ENCODE peak calls at places on chromosomes 2 and 18, in five cellular contexts. One of them, this sample, is unnamed.

GRCh38 chr2:220451438-220451837 is 824.0 kb downstream of the SLC4A3 start:
- DNase-seq in adrenal gland: no peak
- DNase-seq in mesothelial cell of epicardium: no peak
- DNase-seq in epithelial cell of esophagus: no peak
- DNase-seq in cardiac fibroblast: no peak
- DNase-seq in this sample: no peak

GRCh38 chr2:75709297-75709696 is 1.4 kb downstream of the GCFC2 start:
- DNase-seq in epithelial cell of esophagus: no peak
- DNase-seq in adrenal gland: no peak
- DNase-seq in cardiac fibroblast: no peak
- DNase-seq in mesothelial cell of epicardium: no peak
- DNase-seq in this sample: no peak

GRCh38 chr2:197862556-197862955 is 58.2 kb downstream of the PLCL1 start:
- DNase-seq in cardiac fibroblast: no peak
- DNase-seq in mesothelial cell of epicardium: no peak
- DNase-seq in adrenal gland: no peak
- DNase-seq in epithelial cell of esophagus: no peak
- DNase-seq in this sample: no peak

GRCh38 chr2:74448771-74449170 is 6.1 kb upstream of the INO80B start:
- DNase-seq in mesothelial cell of epicardium: no peak
- DNase-seq in epithelial cell of esophagus: no peak
- DNase-seq in cardiac fibroblast: no peak
- DNase-seq in adrenal gland: no peak
- DNase-seq in this sample: no peak

GRCh38 chr2:168119519-168120141 is 127.8 kb downstream of the STK39 start:
- DNase-seq in adrenal gland: peak
- DNase-seq in cardiac fibroblast: peak
- DNase-seq in epithelial cell of esophagus: peak
- DNase-seq in mesothelial cell of epicardium: no peak
- DNase-seq in this sample: no peak

GRCh38 chr2:101991731-101992145 is at the start of gene IL1R2:
- DNase-seq in epithelial cell of esophagus: peak
- DNase-seq in adrenal gland: peak
- DNase-seq in mesothelial cell of epicardium: no peak
- DNase-seq in cardiac fibroblast: no peak
- DNase-seq in this sample: no peak

GRCh38 chr2:136363470-136363869 is 245.5 kb upstream of the CXCR4 start:
- DNase-seq in adrenal gland: no peak
- DNase-seq in epithelial cell of esophagus: no peak
- DNase-seq in mesothelial cell of epicardium: no peak
- DNase-seq in cardiac fibroblast: no peak
- DNase-seq in this sample: no peak

GRCh38 chr2:39068757-39069515 is 51.9 kb downstream of the SOS1 start:
- DNase-seq in cardiac fibroblast: peak
- DNase-seq in mesothelial cell of epicardium: no peak
- DNase-seq in epithelial cell of esophagus: peak
- DNase-seq in adrenal gland: no peak
- DNase-seq in this sample: no peak

GRCh38 chr2:44246436-44246835 is 28.8 kb upstream of the SLC3A1 start:
- DNase-seq in cardiac fibroblast: peak
- DNase-seq in epithelial cell of esophagus: no peak
- DNase-seq in adrenal gland: no peak
- DNase-seq in mesothelial cell of epicardium: no peak
- DNase-seq in this sample: no peak

GRCh38 chr2:44826601-44827000 is 114.9 kb upstream of the SIX3 start:
- DNase-seq in epithelial cell of esophagus: no peak
- DNase-seq in mesothelial cell of epicardium: no peak
- DNase-seq in adrenal gland: no peak
- DNase-seq in cardiac fibroblast: no peak
- DNase-seq in this sample: no peak

GRCh38 chr2:20012032-20012281 is 511 bp downstream of the MATN3 start:
- DNase-seq in cardiac fibroblast: no peak
- DNase-seq in mesothelial cell of epicardium: no peak
- DNase-seq in adrenal gland: no peak
- DNase-seq in epithelial cell of esophagus: no peak
- DNase-seq in this sample: no peak

GRCh38 chr18:68449292-68449691 is 265.6 kb downstream of the TMX3 start:
- DNase-seq in mesothelial cell of epicardium: no peak
- DNase-seq in cardiac fibroblast: peak
- DNase-seq in adrenal gland: no peak
- DNase-seq in epithelial cell of esophagus: peak
- DNase-seq in this sample: no peak

GRCh38 chr2:167188596-167188967 is 300.3 kb downstream of the XIRP2 start:
- DNase-seq in adrenal gland: no peak
- DNase-seq in cardiac fibroblast: no peak
- DNase-seq in epithelial cell of esophagus: no peak
- DNase-seq in mesothelial cell of epicardium: no peak
- DNase-seq in this sample: no peak

GRCh38 chr2:74041182-74041581 is 56.5 kb downstream of the TET3 start:
- DNase-seq in cardiac fibroblast: no peak
- DNase-seq in epithelial cell of esophagus: no peak
- DNase-seq in mesothelial cell of epicardium: no peak
- DNase-seq in adrenal gland: no peak
- DNase-seq in this sample: no peak

GRCh38 chr18:48827321-48828200 is 123.2 kb downstream of the SMAD7 start:
- DNase-seq in cardiac fibroblast: peak
- DNase-seq in adrenal gland: no peak
- DNase-seq in epithelial cell of esophagus: no peak
- DNase-seq in mesothelial cell of epicardium: peak
- DNase-seq in this sample: peak

GRCh38 chr2:200968735-200969134 is 5.3 kb upstream of the ORC2 start:
- DNase-seq in adrenal gland: no peak
- DNase-seq in epithelial cell of esophagus: no peak
- DNase-seq in cardiac fibroblast: no peak
- DNase-seq in mesothelial cell of epicardium: no peak
- DNase-seq in this sample: no peak

GRCh38 chr18:53567935-53568574 is 656.4 kb downstream of the MBD2 start:
- DNase-seq in mesothelial cell of epicardium: no peak
- DNase-seq in epithelial cell of esophagus: peak
- DNase-seq in cardiac fibroblast: peak
- DNase-seq in adrenal gland: no peak
- DNase-seq in this sample: no peak

GRCh38 chr2:120863661-120864320 is 128.1 kb downstream of the GLI2 start:
- DNase-seq in mesothelial cell of epicardium: no peak
- DNase-seq in cardiac fibroblast: peak
- DNase-seq in epithelial cell of esophagus: peak
- DNase-seq in adrenal gland: peak
- DNase-seq in this sample: no peak

GRCh38 chr2:173205375-173205774 is 129.7 kb downstream of the MAP3K20 start:
- DNase-seq in mesothelial cell of epicardium: no peak
- DNase-seq in epithelial cell of esophagus: no peak
- DNase-seq in adrenal gland: peak
- DNase-seq in cardiac fibroblast: peak
- DNase-seq in this sample: no peak

GRCh38 chr2:85181093-85181685 is 48.0 kb downstream of the TCF7L1 start:
- DNase-seq in mesothelial cell of epicardium: no peak
- DNase-seq in adrenal gland: no peak
- DNase-seq in epithelial cell of esophagus: no peak
- DNase-seq in cardiac fibroblast: no peak
- DNase-seq in this sample: no peak
- TF ChIP-seq CTCF in mesothelial cell of epicardium: no peak
- TF ChIP-seq CTCF in adrenal gland: no peak
- TF ChIP-seq CTCF in epithelial cell of esophagus: no peak
- TF ChIP-seq CTCF in cardiac fibroblast: peak
- TF ChIP-seq CTCF in this sample: no peak

GRCh38 chr2:196808281-196808680 is 874 bp downstream of the C2orf66 start:
- DNase-seq in adrenal gland: no peak
- DNase-seq in mesothelial cell of epicardium: no peak
- DNase-seq in epithelial cell of esophagus: no peak
- DNase-seq in cardiac fibroblast: peak
- DNase-seq in this sample: no peak
- TF ChIP-seq CTCF in adrenal gland: no peak
- TF ChIP-seq CTCF in mesothelial cell of epicardium: no peak
- TF ChIP-seq CTCF in epithelial cell of esophagus: no peak
- TF ChIP-seq CTCF in cardiac fibroblast: no peak
- TF ChIP-seq CTCF in this sample: no peak

GRCh38 chr2:68646303-68646702 is 2.9 kb downstream of the PROKR1 start:
- DNase-seq in mesothelial cell of epicardium: no peak
- DNase-seq in adrenal gland: no peak
- DNase-seq in epithelial cell of esophagus: peak
- DNase-seq in cardiac fibroblast: no peak
- DNase-seq in this sample: no peak
- TF ChIP-seq CTCF in mesothelial cell of epicardium: no peak
- TF ChIP-seq CTCF in adrenal gland: no peak
- TF ChIP-seq CTCF in epithelial cell of esophagus: peak
- TF ChIP-seq CTCF in cardiac fibroblast: no peak
- TF ChIP-seq CTCF in this sample: no peak

DNA sequence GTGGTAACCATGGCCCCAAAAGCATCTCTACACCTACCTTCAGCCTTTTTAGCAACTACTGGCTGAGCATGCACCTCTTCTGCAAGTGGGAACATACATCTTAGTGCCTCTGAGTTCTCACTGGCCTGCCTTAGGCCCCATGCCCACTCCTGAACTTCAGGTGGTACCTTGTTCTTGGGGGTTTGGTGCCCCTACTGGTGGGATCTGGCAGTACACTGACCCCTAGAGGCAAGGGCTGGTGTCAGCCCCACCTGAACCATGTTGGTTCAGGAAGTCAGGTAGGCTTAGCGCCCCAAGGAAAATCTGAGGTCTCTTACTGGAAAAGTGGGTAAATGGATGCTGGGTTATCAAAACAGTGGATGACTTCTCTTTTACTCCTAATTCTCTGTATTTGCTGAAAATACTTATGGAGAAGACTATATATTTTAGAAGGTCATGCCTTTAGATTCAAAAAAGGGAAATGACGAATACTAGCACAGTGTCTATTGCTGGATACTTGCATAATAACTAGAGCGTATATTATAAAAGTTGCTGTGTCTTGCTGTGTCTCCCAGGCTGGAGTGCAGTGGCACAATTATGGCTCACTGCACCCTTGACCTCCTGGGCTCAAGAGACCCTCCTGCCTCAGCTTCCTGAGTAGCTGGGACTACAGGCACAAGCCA is 84.6 kb downstream of the RAB31 start:
- DNase-seq in epithelial cell of esophagus: no peak
- DNase-seq in mesothelial cell of epicardium: no peak
- DNase-seq in adrenal gland: no peak
- DNase-seq in cardiac fibroblast: no peak
- DNase-seq in this sample: no peak
- TF ChIP-seq CTCF in epithelial cell of esophagus: peak
- TF ChIP-seq CTCF in mesothelial cell of epicardium: peak
- TF ChIP-seq CTCF in adrenal gland: peak
- TF ChIP-seq CTCF in cardiac fibroblast: peak
- TF ChIP-seq CTCF in this sample: peak

DNA sequence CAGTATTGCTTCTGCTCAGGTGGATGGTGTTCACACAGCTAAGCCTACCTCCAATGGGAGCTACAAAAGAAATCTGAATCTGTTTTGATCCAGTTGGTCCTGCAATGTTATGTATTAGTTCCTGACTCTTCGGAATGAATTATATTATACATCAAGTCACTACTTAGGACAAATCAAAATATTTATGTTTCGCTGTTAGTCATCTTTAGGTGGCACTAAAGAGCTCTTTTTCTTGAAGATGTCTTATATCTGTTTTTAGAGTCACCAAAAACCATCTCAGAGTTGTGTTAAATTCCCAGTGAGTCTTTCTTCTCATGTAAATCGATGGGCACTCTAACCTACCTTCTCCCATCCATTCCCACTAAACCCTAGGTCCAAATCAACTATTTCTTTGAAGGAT is 2.2 kb downstream of the DNER start:
- DNase-seq in cardiac fibroblast: peak
- DNase-seq in epithelial cell of esophagus: no peak
- DNase-seq in adrenal gland: no peak
- DNase-seq in mesothelial cell of epicardium: no peak
- DNase-seq in this sample: no peak
- TF ChIP-seq CTCF in cardiac fibroblast: no peak
- TF ChIP-seq CTCF in epithelial cell of esophagus: no peak
- TF ChIP-seq CTCF in adrenal gland: no peak
- TF ChIP-seq CTCF in mesothelial cell of epicardium: no peak
- TF ChIP-seq CTCF in this sample: no peak

DNA sequence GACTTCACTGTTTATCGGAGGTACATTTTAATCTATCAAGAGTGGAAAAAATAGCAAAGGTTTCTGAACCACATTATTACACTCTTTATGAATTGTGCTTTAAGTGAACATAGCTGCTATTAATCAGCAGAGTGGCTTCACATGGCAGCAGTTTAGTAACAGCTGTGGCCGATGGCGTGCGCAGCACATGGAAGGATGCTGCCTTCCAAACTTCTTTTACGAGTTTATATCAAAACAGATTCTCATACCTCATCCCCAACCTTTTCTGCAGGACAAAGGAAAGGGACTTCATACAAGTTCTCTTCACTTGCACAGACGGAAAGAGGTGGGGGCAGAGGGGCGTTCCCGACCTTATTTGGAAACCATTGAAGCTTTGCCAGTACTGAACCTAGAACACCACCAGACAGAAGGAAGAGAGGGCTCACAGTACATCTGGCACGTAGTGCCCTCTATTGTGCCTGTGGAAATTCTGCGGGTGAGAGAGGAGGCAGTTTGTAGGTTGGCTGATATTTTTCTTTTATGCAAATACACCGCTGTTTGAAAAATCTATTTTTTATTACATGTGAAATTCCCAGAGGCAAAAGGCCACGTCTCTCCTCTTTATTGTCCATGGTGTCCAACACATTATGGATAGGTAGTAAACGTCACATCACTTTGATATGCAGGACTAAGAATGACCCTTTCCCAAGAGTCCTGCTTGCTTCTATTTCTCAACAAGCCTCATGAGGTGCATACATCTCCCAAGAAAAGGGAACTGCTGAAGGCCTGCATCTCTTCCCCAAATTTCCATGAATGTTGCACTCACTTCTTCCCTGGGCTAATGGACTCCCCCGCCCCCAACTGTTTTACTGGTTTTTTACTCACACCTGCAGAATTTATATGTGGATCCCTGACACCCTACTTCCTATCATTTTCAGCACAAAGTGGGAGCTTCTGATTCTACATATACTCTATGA is 31.4 kb downstream of the COLEC12 start:
- DNase-seq in adrenal gland: no peak
- DNase-seq in cardiac fibroblast: no peak
- DNase-seq in epithelial cell of esophagus: no peak
- DNase-seq in mesothelial cell of epicardium: no peak
- DNase-seq in this sample: no peak
- TF ChIP-seq CTCF in adrenal gland: no peak
- TF ChIP-seq CTCF in cardiac fibroblast: no peak
- TF ChIP-seq CTCF in epithelial cell of esophagus: no peak
- TF ChIP-seq CTCF in mesothelial cell of epicardium: no peak
- TF ChIP-seq CTCF in this sample: no peak

GRCh38 chr2:116952254-116952653 is 862.2 kb upstream of the DDX18 start:
- DNase-seq in adrenal gland: no peak
- DNase-seq in cardiac fibroblast: no peak
- DNase-seq in mesothelial cell of epicardium: no peak
- DNase-seq in epithelial cell of esophagus: peak
- DNase-seq in this sample: no peak
- TF ChIP-seq CTCF in adrenal gland: no peak
- TF ChIP-seq CTCF in cardiac fibroblast: no peak
- TF ChIP-seq CTCF in mesothelial cell of epicardium: no peak
- TF ChIP-seq CTCF in epithelial cell of esophagus: peak
- TF ChIP-seq CTCF in this sample: peak

GRCh38 chr2:96243843-96244242 is 22.0 kb downstream of the TMEM127 start:
- DNase-seq in mesothelial cell of epicardium: no peak
- DNase-seq in epithelial cell of esophagus: no peak
- DNase-seq in adrenal gland: no peak
- DNase-seq in cardiac fibroblast: no peak
- DNase-seq in this sample: no peak
- TF ChIP-seq CTCF in mesothelial cell of epicardium: no peak
- TF ChIP-seq CTCF in epithelial cell of esophagus: no peak
- TF ChIP-seq CTCF in adrenal gland: no peak
- TF ChIP-seq CTCF in cardiac fibroblast: no peak
- TF ChIP-seq CTCF in this sample: no peak

This sample was measured in dorsolateral prefrontal cortex.